ENCODE peak calls at places on chromosomes 13 and 19, in six cellular contexts. P is body of pancreas, X is thoracic aorta, W is fibroblast of lung, Q is RWPE1, G is GM23338. D is an unnamed sample.

GRCh38 chr19:29620931-29621351 is 14.9 kb downstream of the POP4 start:
- DNase-seq in X (no peak), P (no peak), W (no peak), Q (no peak), G (no peak), D (no peak)

GRCh38 chr13:102597029-102598015 is 536 bp downstream of the TPP2 start:
- DNase-seq in Q (no peak), P (peak), W (peak), X (no peak), G (peak), D (peak)

GRCh38 chr13:45851171-45851889 is at the start of gene SIAH3:
- DNase-seq in W (peak), Q (no peak), G (peak), P (peak), X (no peak), D (no peak)

GRCh38 chr13:113034451-113035208 is 65.6 kb downstream of the MCF2L start:
- DNase-seq in Q (peak), W (peak), G (peak), P (peak), X (no peak), D (peak)

GRCh38 chr13:42893346-42893745 is 98.7 kb downstream of the EPSTI1 start:
- DNase-seq in W (peak), P (no peak), G (no peak), Q (peak), X (no peak), D (no peak)

GRCh38 chr13:26529441-26529840 is 28.0 kb upstream of the WASF3 start:
- DNase-seq in G (peak), X (no peak), W (peak), P (peak), Q (peak), D (peak)

GRCh38 chr19:17136617-17137016 is 61.0 kb downstream of the MYO9B start:
- DNase-seq in W (no peak), G (no peak), X (no peak), P (no peak), Q (no peak), D (no peak)

GRCh38 chr13:80877209-80877943 is 536.5 kb upstream of the SPRY2 start:
- DNase-seq in X (no peak), P (no peak), W (peak), Q (no peak), G (no peak), D (no peak)

GRCh38 chr19:35759697-35760096 is 1.7 kb downstream of the PROSER3 start:
- DNase-seq in W (no peak), G (no peak), X (no peak), Q (no peak), P (no peak), D (no peak)

GRCh38 chr13:113927661-113928581 is 46.0 kb downstream of the C13orf46 start:
- DNase-seq in Q (no peak), W (peak), P (no peak), G (no peak), X (peak), D (no peak)

GRCh38 chr19:591099-591958 is 1.6 kb downstream of the HCN2 start:
- DNase-seq in P (peak), X (no peak), Q (no peak), G (peak), W (no peak), D (peak)

GRCh38 chr19:42279148-42279901 is 10.3 kb downstream of the CIC start:
- DNase-seq in P (no peak), X (no peak), G (peak), Q (no peak), W (no peak), D (no peak)

GRCh38 chr19:11995174-11995573 is 30.3 kb downstream of the ZNF763 start:
- DNase-seq in G (no peak), P (no peak), X (no peak), Q (no peak), W (no peak), D (no peak)

GRCh38 chr19:35805518-35806102 is 7.0 kb downstream of the PRODH2 start:
- DNase-seq in X (no peak), P (no peak), W (no peak), G (no peak), Q (no peak), D (no peak)

GRCh38 chr13:100442095-100442832 is 146.3 kb downstream of the GGACT start:
- DNase-seq in G (peak), P (no peak), W (no peak), Q (no peak), X (no peak), D (no peak)

GRCh38 chr13:102838982-102839381 is 6.8 kb upstream of the ERCC5 start:
- DNase-seq in W (no peak), P (no peak), X (no peak), Q (no peak), G (no peak), D (no peak)

GRCh38 chr19:1984360-1984759 is 31.2 kb downstream of the BTBD2 start:
- DNase-seq in X (no peak), G (no peak), Q (no peak), P (no peak), W (no peak), D (no peak)

GRCh38 chr19:11624064-11624463 is 26.8 kb downstream of the ZNF627 start:
- DNase-seq in Q (no peak), P (no peak), G (no peak), W (peak), X (no peak), D (no peak)

GRCh38 chr13:54415753-54416366 is 1387.2 kb downstream of the OLFM4 start:
- DNase-seq in G (no peak), P (no peak), Q (no peak), X (no peak), W (no peak), D (no peak)

GRCh38 chr13:94764576-94765321 is 52.4 kb upstream of the SOX21 start:
- DNase-seq in P (no peak), G (no peak), W (no peak), X (no peak), Q (no peak), D (no peak)

GRCh38 chr13:33050161-33050560 is 33.9 kb downstream of the KL start:
- DNase-seq in P (no peak), Q (no peak), X (no peak), W (no peak), G (no peak), D (no peak)

GRCh38 chr13:46377554-46377953 is 9.5 kb downstream of the RUBCNL start:
- DNase-seq in X (no peak), G (no peak), W (no peak), P (no peak), Q (no peak), D (no peak)

GRCh38 chr19:1113278-1113985 is 9.6 kb downstream of the GPX4 start:
- DNase-seq in G (peak), W (peak), X (peak), P (peak), Q (peak), D (peak)

GRCh38 chr19:17458970-17459369 is 1.8 kb downstream of the NXNL1 start:
- DNase-seq in P (no peak), W (no peak), X (no peak), Q (no peak), G (no peak), D (no peak)

GRCh38 chr19:34350161-34350561 is 14.8 kb upstream of the GPI start:
- DNase-seq in G (no peak), X (no peak), P (no peak), Q (no peak), W (no peak), D (no peak)

GRCh38 chr19:54882758-54883157 is 8.7 kb downstream of the FCAR start:
- DNase-seq in Q (no peak), P (no peak), W (no peak), X (no peak), G (no peak), D (no peak)

GRCh38 chr13:61294467-61295186 is 121.0 kb downstream of the PCDH20 start:
- DNase-seq in Q (no peak), G (no peak), X (no peak), W (no peak), P (no peak), D (no peak)

GRCh38 chr13:30423891-30424290 is 1.6 kb downstream of the UBE2L5 start:
- DNase-seq in W (no peak), P (no peak), G (no peak), X (no peak), Q (no peak), D (no peak)

GRCh38 chr13:113848431-113849260 is 15.2 kb downstream of the GAS6 start:
- DNase-seq in G (no peak), P (no peak), Q (peak), W (no peak), X (no peak), D (no peak)

GRCh38 chr13:36536546-36536945 is 104.3 kb downstream of the CCNA1 start:
- DNase-seq in Q (no peak), X (no peak), P (no peak), G (no peak), W (no peak), D (no peak)

GRCh38 chr13:31970237-31970930 is 61.2 kb upstream of the FRY start:
- DNase-seq in P (no peak), G (no peak), Q (peak), W (peak), X (no peak), D (no peak)

GRCh38 chr19:14342809-14343208 is 38.4 kb upstream of the ADGRE5 start:
- DNase-seq in X (no peak), P (no peak), W (no peak), Q (no peak), G (peak), D (no peak)
- TF ChIP-seq CTCF in X (no peak), P (no peak), W (no peak), Q (no peak), G (peak), D (no peak)

GRCh38 chr19:49684983-49685553 is 4.3 kb upstream of the ADM5 start:
- DNase-seq in Q (no peak), P (no peak), W (no peak), G (no peak), X (no peak), D (no peak)
- TF ChIP-seq CTCF in Q (no peak), P (no peak), W (no peak), G (no peak), X (no peak), D (no peak)

GRCh38 chr19:40528533-40529092 is 48.1 kb upstream of the SHKBP1 start:
- DNase-seq in W (no peak), G (no peak), X (no peak), P (no peak), Q (no peak), D (no peak)
- TF ChIP-seq CTCF in W (no peak), G (no peak), X (no peak), P (no peak), Q (no peak), D (no peak)

GRCh38 chr19:7478173-7478842 is 10.5 kb downstream of the PEX11G start:
- DNase-seq in P (no peak), X (no peak), W (no peak), G (no peak), Q (no peak), D (no peak)
- TF ChIP-seq CTCF in P (no peak), X (no peak), W (no peak), G (no peak), Q (no peak), D (no peak)

GRCh38 chr19:4906963-4907362 is 2.3 kb upstream of the UHRF1 start:
- DNase-seq in G (no peak), X (no peak), P (no peak), Q (no peak), W (no peak), D (no peak)
- TF ChIP-seq CTCF in G (no peak), X (no peak), P (no peak), Q (no peak), W (no peak), D (no peak)

GRCh38 chr13:78319101-78319627 is 284.2 kb downstream of the POU4F1 start:
- DNase-seq in P (no peak), G (no peak), W (no peak), Q (peak), X (no peak), D (no peak)

DNA sequence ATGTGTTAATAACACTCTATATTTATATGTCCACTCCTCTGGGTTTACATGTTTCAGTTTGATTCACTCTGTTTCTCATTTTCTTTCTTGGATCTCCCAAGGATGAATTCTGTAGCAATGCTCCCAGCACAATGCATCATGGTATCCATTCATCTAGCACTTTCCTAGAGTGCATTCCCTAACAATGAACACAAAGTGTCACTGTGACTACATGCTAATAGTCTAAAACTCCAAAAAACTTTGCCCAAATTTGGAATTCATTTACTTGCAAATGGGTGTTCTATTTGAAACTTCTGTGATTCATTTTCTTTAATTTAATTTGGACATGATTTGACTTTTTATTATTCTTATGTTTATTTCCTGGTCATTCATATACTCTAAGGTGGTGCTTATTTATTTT is 286.3 kb downstream of the POU4F1 start:
- DNase-seq in G (peak), X (no peak), Q (peak), W (peak), P (no peak), D (no peak)
- TF ChIP-seq CTCF in G (peak), X (no peak), Q (peak), W (peak), P (no peak), D (peak)

GRCh38 chr19:46571495-46571894 is 29.6 kb upstream of the CALM3 start:
- DNase-seq in P (peak), G (peak), X (no peak), W (no peak), Q (peak), D (peak)
- TF ChIP-seq CTCF in P (peak), G (peak), X (no peak), W (no peak), Q (peak), D (peak)

GRCh38 chr13:60111726-60112125 is 52.0 kb downstream of the DIAPH3 start:
- DNase-seq in G (no peak), Q (no peak), X (no peak), W (no peak), P (no peak), D (no peak)
- TF ChIP-seq CTCF in G (no peak), Q (no peak), X (no peak), W (no peak), P (no peak), D (no peak)

D was measured in neural crest cell.